ENCODE peak calls at places on chromosomes 12 and 14, in ten cellular contexts. A is cardiac fibroblast; X is mammary epithelial cell; D is iPS-NIHi11; H is cardiac muscle cell; S is HFF-Myc; J is HFFc6; W is stimulated activated CD4-positive, alpha-beta T cell treated with anti-CD3 and anti-CD28 coated beads, Interleukin-4, amount 100 ng/mL, for 4 hours; Y is NCI-H1092; T is NK-92 treated with Interleukin-12 subunit alpha and Interleukin-12 subunit beta, amount 100 ng/mL, for 24 hours. L is an unnamed sample.
A peak's percentile ranks its signal among the peaks of the same experiment; 100 is the strongest.

GRCh38 chr12:124148481-124148880 is 146.4 kb upstream of the RFLNA start:
- DNase-seq in A (no peak), X (no peak), D (no peak), H (no peak), S (no peak), J (no peak), W (no peak), Y (no peak), T (no peak), L (no peak)

GRCh38 chr12:19421503-19422282 is 17.6 kb upstream of the AEBP2 start:
- DNase-seq in A (no peak), X (no peak), D (no peak), H (no peak), S (no peak), J (no peak), W (no peak), Y (no peak), T (no peak), L (no peak)

GRCh38 chr14:24226477-24226876 is 5.7 kb downstream of the NEDD8 start:
- DNase-seq in A (no peak), X (no peak), D (no peak), H (no peak), S (no peak), J (no peak), W (no peak), Y (no peak), T (no peak), L (no peak)

GRCh38 chr12:47247418-47247817 is 167.7 kb upstream of the AMIGO2 start:
- DNase-seq in A (no peak), X (no peak), D (peak; percentile 32), H (no peak), S (no peak), J (no peak), W (no peak), Y (no peak), T (no peak), L (peak; percentile 68)

GRCh38 chr14:37253905-37254304 is 56.2 kb downstream of the MIPOL1 start:
- DNase-seq in A (peak; percentile 81), X (peak; percentile 62), D (no peak), H (no peak), S (peak; percentile 40), J (peak; percentile 50), W (no peak), Y (no peak), T (no peak), L (peak; percentile 67)

GRCh38 chr12:109192358-109192757 is 76.0 kb downstream of the ACACB start:
- DNase-seq in A (peak; percentile 60), X (peak; percentile 83), D (no peak), H (no peak), S (no peak), J (peak; percentile 60), W (no peak), Y (no peak), T (no peak), L (peak; percentile 79)

GRCh38 chr12:94545937-94546771 is 86.5 kb upstream of the CEP83 start:
- DNase-seq in A (peak; percentile 85), X (peak; percentile 65), D (peak; percentile 76), H (peak; percentile 69), S (no peak), J (peak; percentile 51), W (no peak), Y (peak; percentile 13), T (no peak), L (peak; percentile 68)

GRCh38 chr12:87201598-87201997 is 827.6 kb downstream of the C12orf50 start:
- DNase-seq in A (no peak), X (no peak), D (no peak), H (peak; percentile 1), S (no peak), J (no peak), W (no peak), Y (no peak), T (no peak), L (no peak)

GRCh38 chr12:85466906-85467305 is 186.9 kb downstream of the ALX1 start:
- DNase-seq in A (peak; percentile 38), X (peak; percentile 26), D (no peak), H (no peak), S (no peak), J (no peak), W (no peak), Y (no peak), T (no peak), L (no peak)

L was measured in myocyte.